ENCODE peak calls at places on chromosome 10, in six cellular contexts. Y is GM04503, R is tibial artery, C is HCT116, A is caudate nucleus, E is HEK293T. I is an unnamed sample.

GRCh38 chr10:73969224-73969811 is 28.6 kb upstream of the VCL start:
- DNase-seq in Y (no peak), R (no peak), C (no peak), A (no peak), E (no peak), I (no peak)

GRCh38 chr10:90111671-90112070 is 410.3 kb downstream of the KIF20B start:
- DNase-seq in Y (no peak), R (no peak), C (peak; percentile 91), A (no peak), E (no peak), I (no peak)

GRCh38 chr10:31707578-31708411 is 220.8 kb downstream of the ARHGAP12 start:
- DNase-seq in Y (peak; percentile 54), R (peak; percentile 72), C (no peak), A (peak; percentile 37), E (no peak), I (peak; percentile 32)

GRCh38 chr10:78165617-78166016 is 132.0 kb downstream of the RPS24 start:
- DNase-seq in Y (no peak), R (no peak), C (peak; percentile 26), A (no peak), E (peak; percentile 33), I (no peak)

GRCh38 chr10:68705548-68705947 is 15.5 kb upstream of the CCAR1 start:
- DNase-seq in Y (no peak), R (no peak), C (no peak), A (no peak), E (no peak), I (no peak)

GRCh38 chr10:100736144-100736808 is 9.1 kb upstream of the PAX2 start:
- DNase-seq in Y (no peak), R (no peak), C (no peak), A (no peak), E (no peak), I (no peak)

GRCh38 chr10:62047240-62047897 is 145.9 kb downstream of the ARID5B start:
- DNase-seq in Y (no peak), R (no peak), C (no peak), A (no peak), E (no peak), I (no peak)

GRCh38 chr10:21364196-21365114 is 161.0 kb downstream of the SKIDA1 start:
- DNase-seq in Y (peak; percentile 79), R (no peak), C (peak; percentile 94), A (no peak), E (no peak), I (peak; percentile 39)

GRCh38 chr10:111234903-111235302 is 158.1 kb downstream of the ADRA2A start:
- DNase-seq in Y (no peak), R (no peak), C (no peak), A (no peak), E (no peak), I (no peak)

GRCh38 chr10:3784510-3785250 is at the start of gene KLF6:
- DNase-seq in Y (no peak), R (peak; percentile 75), C (no peak), A (no peak), E (no peak), I (no peak)

GRCh38 chr10:120453886-120454285 is 3.1 kb upstream of the PLPP4 start:
- DNase-seq in Y (no peak), R (no peak), C (no peak), A (no peak), E (no peak), I (no peak)

GRCh38 chr10:43461950-43462349 is 25.0 kb downstream of the ZNF487 start:
- DNase-seq in Y (no peak), R (no peak), C (peak; percentile 80), A (peak; percentile 4), E (peak; percentile 40), I (peak; percentile 68)

GRCh38 chr10:70596860-70597809 is 5.4 kb downstream of the PRF1 start:
- DNase-seq in Y (no peak), R (no peak), C (no peak), A (no peak), E (no peak), I (no peak)

GRCh38 chr10:97376413-97376812 is 24.7 kb downstream of the RRP12 start:
- DNase-seq in Y (no peak), R (no peak), C (no peak), A (no peak), E (no peak), I (no peak)

GRCh38 chr10:6171891-6172354 is 30.8 kb upstream of the PFKFB3 start:
- DNase-seq in Y (peak; percentile 68), R (peak; percentile 85), C (no peak), A (peak; percentile 59), E (no peak), I (peak; percentile 39)